ENCODE peak calls at places on chromosomes 12 and 14, in eight cellular contexts. P is stomach, R is HepG2, H is sigmoid colon, Q is suprapubic skin, T is upper lobe of left lung, F is SK-N-SH, M is K562. U is an unnamed sample.

GRCh38 chr14:71687115-71687836 is 245.0 kb upstream of the RGS6 start:
- DNase-seq in T (no peak), F (no peak), R (no peak), P (no peak), H (no peak), Q (no peak), M (no peak), U (no peak)

GRCh38 chr14:41817626-41818025 is 210.9 kb downstream of the LRFN5 start:
- DNase-seq in T (no peak), M (no peak), H (no peak), Q (no peak), P (no peak), F (no peak), R (no peak), U (no peak)

GRCh38 chr12:1204581-1205121 is 213.6 kb downstream of the ERC1 start:
- DNase-seq in M (no peak), T (no peak), H (no peak), Q (no peak), F (peak; percentile 8), P (no peak), R (no peak), U (no peak)

GRCh38 chr14:97116546-97116945 is 319.4 kb downstream of the VRK1 start:
- DNase-seq in F (no peak), H (no peak), R (no peak), M (no peak), T (no peak), P (no peak), Q (no peak), U (no peak)

GRCh38 chr12:127363392-127363791 is 903.6 kb upstream of the TMEM132C start:
- DNase-seq in R (no peak), F (no peak), H (no peak), Q (no peak), P (no peak), T (no peak), M (peak; percentile 47), U (no peak)

GRCh38 chr14:20659813-20660395 is 18.4 kb upstream of the OR6S1 start:
- DNase-seq in F (no peak), R (no peak), T (no peak), P (no peak), H (no peak), M (no peak), Q (no peak), U (no peak)

GRCh38 chr12:32005496-32006125 is 46.4 kb downstream of the RESF1 start:
- DNase-seq in P (no peak), F (no peak), M (peak; percentile 97), R (no peak), H (no peak), T (no peak), Q (no peak), U (no peak)

GRCh38 chr12:126895946-126896520 is 1370.9 kb upstream of the TMEM132C start:
- DNase-seq in Q (no peak), P (no peak), T (no peak), R (no peak), H (no peak), F (no peak), M (no peak), U (no peak)

GRCh38 chr12:116969615-116970575 is 59.1 kb downstream of the FBXW8 start:
- DNase-seq in M (no peak), R (no peak), Q (no peak), H (peak; percentile 73), F (peak; percentile 78), T (no peak), P (no peak), U (no peak)

GRCh38 chr12:104656921-104657320 is 200.2 kb downstream of the CHST11 start:
- DNase-seq in R (no peak), M (no peak), Q (no peak), T (no peak), F (no peak), H (no peak), P (no peak), U (no peak)

GRCh38 chr12:27057543-27057942 is 24.8 kb downstream of the C12orf71 start:
- DNase-seq in R (no peak), T (no peak), F (no peak), P (no peak), M (no peak), Q (no peak), H (no peak), U (no peak)

GRCh38 chr14:22520235-22520634 is 68.8 kb downstream of the DAD1 start:
- DNase-seq in T (no peak), H (no peak), P (no peak), R (no peak), Q (no peak), F (no peak), M (peak; percentile 61), U (no peak)

GRCh38 chr14:81474685-81475324 is 58.8 kb downstream of the SEL1L start:
- DNase-seq in M (no peak), R (no peak), Q (no peak), T (no peak), P (no peak), H (no peak), F (no peak), U (no peak)

GRCh38 chr14:78836777-78837176 is 666.6 kb downstream of the NRXN3 start:
- DNase-seq in H (no peak), M (peak; percentile 53), P (peak; percentile 45), F (peak; percentile 21), R (peak; percentile 37), Q (no peak), T (peak; percentile 21), U (peak; percentile 64)

GRCh38 chr12:31900271-31900670 is 58.9 kb upstream of the RESF1 start:
- DNase-seq in T (no peak), M (no peak), F (no peak), Q (no peak), P (no peak), H (no peak), R (no peak), U (no peak)

GRCh38 chr14:49992901-49993335 is 100.0 kb downstream of the ARF6 start:
- DNase-seq in T (no peak), R (peak; percentile 86), M (no peak), Q (no peak), P (no peak), H (no peak), F (no peak), U (no peak)
- TF ChIP-seq POLR2AphosphoS5 in T (no peak), R (no peak), M (no peak), Q (no peak), P (no peak), H (no peak), F (no peak), U (no peak)

DNA sequence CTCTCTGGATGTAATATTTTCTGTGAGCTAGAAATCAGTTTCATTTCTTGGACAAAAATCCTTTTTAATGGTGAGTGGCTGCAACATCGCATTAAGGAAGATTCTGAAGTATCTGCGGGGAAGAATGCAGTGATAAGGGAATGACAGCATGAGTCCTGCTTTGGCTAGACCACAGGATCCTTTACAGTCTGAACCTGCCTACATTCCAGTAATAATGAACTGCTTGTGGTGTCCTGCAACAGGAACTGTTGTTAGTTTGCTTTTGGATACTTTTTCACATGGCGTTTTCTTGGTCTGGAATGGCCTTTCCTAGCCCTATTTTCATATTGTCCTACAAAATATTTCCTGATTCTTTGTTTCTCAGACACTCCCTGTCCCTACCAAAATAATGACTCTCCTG is 15.7 kb downstream of the MDM2 start:
- DNase-seq in Q (no peak), M (no peak), P (no peak), H (no peak), F (no peak), T (no peak), R (no peak), U (no peak)
- TF ChIP-seq EP300 in Q (no peak), M (no peak), P (no peak), H (no peak), F (no peak), T (no peak), R (no peak), U (no peak)

DNA sequence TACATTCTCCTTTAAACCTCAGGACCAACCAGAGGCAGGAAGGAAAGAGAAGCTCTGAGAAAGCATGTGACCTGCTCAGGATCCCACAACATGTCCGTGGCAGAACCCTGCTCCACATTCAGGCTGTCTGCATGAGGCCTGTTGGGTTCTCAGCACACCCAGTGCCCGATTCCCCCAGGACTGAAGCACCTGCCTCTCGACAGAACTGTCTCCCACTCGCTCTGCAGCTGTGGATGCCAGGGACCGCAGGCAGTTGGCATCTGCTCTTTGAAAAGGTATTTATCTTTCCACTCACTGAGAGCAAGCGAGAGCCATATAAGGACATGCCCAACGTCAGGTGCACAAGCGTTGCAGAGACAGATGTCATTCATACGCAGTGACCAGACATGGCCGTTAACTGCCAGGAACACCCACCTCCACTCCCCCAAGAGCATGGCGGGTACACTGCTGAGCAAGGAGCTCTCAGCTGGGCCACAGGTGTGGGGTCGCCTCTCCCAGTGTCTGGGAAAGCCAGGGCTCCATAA is 18.9 kb downstream of the PITPNM2 start:
- DNase-seq in F (no peak), P (peak; percentile 71), Q (no peak), T (peak; percentile 77), R (no peak), H (no peak), M (no peak), U (peak; percentile 59)
- TF ChIP-seq POLR2AphosphoS5 in F (no peak), P (no peak), Q (no peak), T (no peak), R (no peak), H (no peak), M (no peak), U (peak; percentile 62)

GRCh38 chr12:121953695-121954094 is 35.3 kb downstream of the CFAP251 start:
- DNase-seq in R (peak; percentile 29), F (no peak), P (no peak), H (no peak), M (no peak), Q (no peak), T (no peak), U (no peak)
- TF ChIP-seq EP300 in R (no peak), F (no peak), P (no peak), H (no peak), M (no peak), Q (no peak), T (no peak), U (no peak)

DNA sequence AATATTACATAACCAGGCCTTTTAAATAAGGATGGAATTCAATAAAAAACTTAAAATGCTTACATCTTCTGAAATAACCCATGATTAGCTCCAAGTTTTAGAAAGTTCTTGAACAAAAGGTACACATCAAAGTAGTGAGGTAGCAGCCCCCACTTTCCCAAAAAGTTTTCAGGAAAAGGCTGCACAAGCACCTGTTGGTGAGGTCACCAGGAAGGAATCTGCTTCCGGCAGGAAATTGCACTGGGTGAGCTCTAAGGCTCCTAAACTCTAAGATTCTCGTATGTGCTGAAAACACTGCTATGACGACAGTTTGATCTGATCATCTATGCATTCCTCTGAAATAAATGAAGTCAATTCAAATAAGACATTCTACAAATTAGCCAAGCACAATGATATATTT is 34.3 kb upstream of the TTC7B start:
- DNase-seq in T (no peak), M (no peak), R (peak; percentile 30), P (no peak), H (no peak), F (no peak), Q (no peak), U (no peak)
- TF ChIP-seq POLR2AphosphoS5 in T (no peak), M (no peak), R (no peak), P (no peak), H (no peak), F (no peak), Q (no peak), U (no peak)

DNA sequence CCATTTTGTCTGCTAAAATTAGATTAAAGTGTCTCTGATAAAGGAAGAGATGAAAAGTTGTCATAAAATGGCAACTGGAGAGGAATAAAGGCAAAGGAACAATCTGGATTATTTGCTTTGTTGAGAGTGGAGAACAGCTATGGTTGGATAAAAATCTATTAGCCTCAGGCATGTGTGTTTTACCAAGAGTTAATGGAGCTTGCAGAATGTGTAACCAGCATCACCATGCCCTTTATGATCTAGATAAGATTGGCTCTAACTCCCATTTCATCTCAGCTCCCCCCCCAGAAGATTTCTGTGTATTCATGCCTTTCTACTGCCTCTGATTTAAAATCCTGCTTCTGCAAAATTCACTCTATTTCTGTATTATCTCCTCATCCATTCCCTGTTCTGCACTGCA is 93.8 kb downstream of the GALC start:
- DNase-seq in R (no peak), Q (no peak), T (no peak), H (no peak), F (peak; percentile 6), M (no peak), P (no peak), U (no peak)
- TF ChIP-seq EP300 in R (no peak), Q (no peak), T (no peak), H (no peak), F (peak; percentile 11), M (no peak), P (no peak), U (no peak)

U was measured in transverse colon.